ENCODE peak calls at places on chromosomes 3 and 15, in six cellular contexts. Z, J, N, V, M and U are unnamed samples. For H3K4me1, the result is how much of the 10 kb centered on the place peaks cover.

GRCh38 chr15:100202309-100202943 is 139.3 kb downstream of the ADAMTS17 start:
- DNase-seq in Z (peak), J (peak), N (no peak), V (no peak), M (no peak), U (no peak)

GRCh38 chr15:44132057-44132456 is 63.0 kb downstream of the FRMD5 start:
- DNase-seq in Z (no peak), J (no peak), N (no peak), V (no peak), M (no peak), U (no peak)

GRCh38 chr3:123140591-123140990 is 61.2 kb upstream of the SEC22A start:
- DNase-seq in Z (no peak), J (no peak), N (no peak), V (no peak), M (no peak), U (no peak)

GRCh38 chr3:114879059-114880031 is 267.7 kb downstream of the ZBTB20 start:
- DNase-seq in Z (no peak), J (no peak), N (no peak), V (peak), M (no peak), U (no peak)

GRCh38 chr3:175664911-175665310 is 805.8 kb downstream of the NAALADL2 start:
- DNase-seq in Z (no peak), J (no peak), N (no peak), V (no peak), M (no peak), U (no peak)

GRCh38 chr15:75195766-75196241 is 5.9 kb upstream of the C15orf39 start:
- DNase-seq in Z (no peak), J (no peak), N (no peak), V (no peak), M (peak), U (no peak)

GRCh38 chr15:58521293-58521991 is 89.7 kb downstream of the LIPC start:
- DNase-seq in Z (peak), J (peak), N (peak), V (peak), M (peak), U (no peak)

GRCh38 chr15:33656090-33656670 is 312.1 kb upstream of the CHRM5 start:
- DNase-seq in Z (no peak), J (no peak), N (no peak), V (no peak), M (no peak), U (no peak)

GRCh38 chr15:96564546-96564945 is 234.0 kb downstream of the NR2F2 start:
- DNase-seq in Z (no peak), J (no peak), N (no peak), V (no peak), M (no peak), U (no peak)

GRCh38 chr15:55084673-55085072 is 112.1 kb downstream of the RSL24D1 start:
- DNase-seq in Z (no peak), J (no peak), N (no peak), V (no peak), M (no peak), U (no peak)

GRCh38 chr3:50189274-50189673 is 2.1 kb upstream of the GNAT1 start:
- DNase-seq in Z (peak), J (peak), N (peak), V (peak), M (peak), U (no peak)

GRCh38 chr3:61846488-61846887 is 285.1 kb downstream of the PTPRG start:
- DNase-seq in Z (no peak), J (no peak), N (no peak), V (no peak), M (no peak), U (no peak)

DNA sequence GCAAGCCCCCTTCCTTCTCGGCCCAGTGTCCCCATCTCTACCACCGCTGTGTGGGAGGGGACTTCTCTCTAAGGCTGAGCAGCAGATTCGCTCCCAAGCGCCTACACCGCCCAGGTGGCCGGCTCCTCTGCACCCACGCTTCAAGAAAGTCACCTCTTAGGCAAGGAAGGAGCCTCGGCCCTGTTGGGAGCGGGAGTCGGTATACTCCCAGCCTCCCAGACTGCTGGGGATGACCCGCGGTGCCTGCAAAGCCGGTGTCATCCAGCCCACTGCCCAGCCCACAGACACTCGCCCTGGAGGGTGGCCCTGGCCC is 527 bp downstream of the CHRNB4 start:
- DNase-seq in Z (no peak), J (no peak), N (no peak), V (no peak), M (no peak), U (no peak)
- H3K4me3 ChIP-seq in Z (peak), J (peak), N (peak), V (no peak), M (peak), U (peak)

GRCh38 chr3:47034868-47035489 is 55.5 kb downstream of the NBEAL2 start:
- DNase-seq in Z (no peak), J (no peak), N (peak), V (no peak), M (no peak), U (no peak)

GRCh38 chr3:47036145-47036544 is 56.7 kb downstream of the NBEAL2 start:
- DNase-seq in Z (no peak), J (no peak), N (no peak), V (no peak), M (no peak), U (no peak)

GRCh38 chr3:47041114-47041513 is 61.6 kb downstream of the NBEAL2 start:
- DNase-seq in Z (no peak), J (no peak), N (no peak), V (no peak), M (no peak), U (no peak)

DNA sequence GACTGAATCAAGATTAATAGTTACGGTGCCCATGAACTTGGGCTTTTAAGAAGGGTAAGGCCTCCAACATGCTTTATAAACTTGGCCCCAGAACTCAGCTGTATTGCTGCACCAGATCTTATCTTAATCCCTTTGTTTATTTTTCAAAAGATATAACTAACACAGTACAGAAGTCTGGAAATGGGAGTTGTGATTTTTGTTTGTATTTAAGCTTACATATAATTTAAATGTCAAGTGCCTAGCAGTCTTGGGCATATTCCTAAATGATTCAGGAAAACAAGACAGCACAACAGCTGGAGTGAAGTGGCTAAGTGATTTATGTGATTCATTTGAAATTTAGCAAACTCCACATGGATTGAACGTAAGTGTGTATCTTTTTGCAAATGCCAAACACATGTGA is 56.2 kb downstream of the NBEAL2 start:
- DNase-seq in Z (no peak), J (no peak), N (no peak), V (peak), M (no peak), U (no peak)
- H3K27ac ChIP-seq in Z (peak), J (no peak), N (no peak), V (no peak), M (no peak), U (no peak)

GRCh38 chr3:140007946-140008692 is 73.1 kb downstream of the CLSTN2 start:
- DNase-seq in Z (no peak), J (no peak), N (no peak), V (no peak), M (no peak), U (no peak)

GRCh38 chr3:140006331-140006730 is 71.3 kb downstream of the CLSTN2 start:
- DNase-seq in Z (no peak), J (no peak), N (no peak), V (no peak), M (no peak), U (no peak)

GRCh38 chr3:140007081-140007480 is 72.1 kb downstream of the CLSTN2 start:
- DNase-seq in Z (no peak), J (no peak), N (no peak), V (no peak), M (no peak), U (no peak)

GRCh38 chr3:140010391-140010790 is 75.4 kb downstream of the CLSTN2 start:
- DNase-seq in Z (no peak), J (no peak), N (no peak), V (no peak), M (no peak), U (no peak)

DNA sequence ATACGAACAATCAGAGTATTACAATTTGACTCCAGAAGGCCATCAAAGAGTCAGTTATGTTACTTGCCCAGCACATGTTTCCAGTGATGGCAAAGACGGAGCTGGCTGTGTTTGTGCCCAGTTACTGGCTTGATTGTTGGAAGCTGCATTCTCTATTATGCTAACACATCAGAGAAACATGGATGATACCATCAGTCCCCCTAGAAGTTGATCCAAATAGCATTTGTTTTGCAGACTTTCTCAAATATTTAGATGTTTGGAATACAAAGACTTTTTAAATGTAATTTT is 73.7 kb downstream of the CLSTN2 start:
- DNase-seq in Z (no peak), J (no peak), N (no peak), V (no peak), M (no peak), U (no peak)
- H3K4me1 ChIP-seq in Z (under half), J (under half), N (under half), V (under half), M (under half), U (under half)

GRCh38 chr3:28915711-28916481 is 365.0 kb upstream of the RBMS3 start:
- DNase-seq in Z (no peak), J (no peak), N (no peak), V (peak), M (no peak), U (no peak)
- H3K4me3 ChIP-seq in Z (no peak), J (no peak), N (no peak), V (no peak), M (peak), U (no peak)

GRCh38 chr3:126531051-126531330 is 7.0 kb downstream of the CHST13 start:
- DNase-seq in Z (no peak), J (no peak), N (no peak), V (no peak), M (no peak), U (no peak)
- H3K27ac ChIP-seq in Z (no peak), J (no peak), N (no peak), V (no peak), M (no peak), U (no peak)

GRCh38 chr3:178472941-178473340 is 63.3 kb upstream of the KCNMB2 start:
- DNase-seq in Z (no peak), J (no peak), N (no peak), V (no peak), M (no peak), U (no peak)
- H3K4me1 ChIP-seq in Z (under half), J (under half), N (under half), V (under half), M (under half), U (under half)

DNA sequence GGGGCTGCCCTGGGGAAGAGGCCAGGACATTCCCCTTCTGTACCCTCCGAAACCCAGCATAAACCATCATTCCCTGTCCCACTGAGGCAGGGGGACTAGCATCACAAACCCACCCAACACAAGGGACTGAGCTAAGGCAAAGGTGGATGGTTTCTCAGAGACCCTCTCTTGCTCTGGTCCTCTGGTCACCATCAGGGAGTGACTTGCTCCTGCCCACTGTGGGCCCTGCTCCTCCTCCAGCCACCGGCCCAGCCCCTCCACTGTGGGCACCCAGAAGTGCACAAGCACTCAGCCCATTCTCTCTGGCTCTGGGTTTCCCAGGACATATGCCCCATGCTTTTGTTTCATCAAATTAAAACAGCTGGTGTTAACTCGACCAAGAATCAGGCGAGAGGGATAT is 44.9 kb downstream of the PTH1R start:
- DNase-seq in Z (no peak), J (no peak), N (no peak), V (no peak), M (no peak), U (no peak)
- H3K4me3 ChIP-seq in Z (no peak), J (no peak), N (no peak), V (no peak), M (no peak), U (no peak)